ENCODE peak calls at places on chromosome 16, in ten cellular contexts. B is coronary artery; P is AG04450; T is HFFc6; G is CD4-positive, alpha-beta T cell; J is left lung; K is K562; S is thoracic aorta; C is ovary; Z is neural crest cell. E is an unnamed sample.

GRCh38 chr16:85554791-85555548 is 58.2 kb upstream of the GSE1 start:
- DNase-seq in B (peak), P (no peak), T (peak), G (peak), J (peak), K (peak), S (peak), C (peak), Z (no peak), E (peak)

GRCh38 chr16:55100100-55100499 is 169.4 kb downstream of the IRX5 start:
- DNase-seq in B (no peak), P (no peak), T (no peak), G (no peak), J (no peak), K (no peak), S (no peak), C (no peak), Z (no peak), E (no peak)

GRCh38 chr16:4021070-4021779 is 95.0 kb downstream of the ADCY9 start:
- DNase-seq in B (no peak), P (no peak), T (no peak), G (no peak), J (peak), K (no peak), S (no peak), C (no peak), Z (no peak), E (no peak)

GRCh38 chr16:17038415-17038814 is 432.3 kb downstream of the XYLT1 start:
- DNase-seq in B (no peak), P (no peak), T (no peak), G (no peak), J (no peak), K (no peak), S (no peak), C (no peak), Z (no peak), E (no peak)

GRCh38 chr16:85479972-85480726 is 133.0 kb upstream of the GSE1 start:
- DNase-seq in B (no peak), P (no peak), T (no peak), G (no peak), J (no peak), K (no peak), S (no peak), C (no peak), Z (peak), E (no peak)

GRCh38 chr16:69448470-69449193 is 24.2 kb downstream of the CYB5B start:
- DNase-seq in B (no peak), P (no peak), T (peak), G (no peak), J (no peak), K (no peak), S (no peak), C (no peak), Z (no peak), E (no peak)

GRCh38 chr16:53865492-53865863 is 161.5 kb downstream of the FTO start:
- DNase-seq in B (no peak), P (no peak), T (peak), G (no peak), J (no peak), K (peak), S (no peak), C (no peak), Z (no peak), E (no peak)

GRCh38 chr16:84062734-84063640 is 20.4 kb upstream of the SLC38A8 start:
- DNase-seq in B (peak), P (peak), T (peak), G (peak), J (peak), K (peak), S (peak), C (peak), Z (peak), E (peak)

GRCh38 chr16:90077757-90078593 is 844 bp upstream of the PRDM7 start:
- DNase-seq in B (no peak), P (no peak), T (no peak), G (peak), J (no peak), K (peak), S (no peak), C (no peak), Z (no peak), E (no peak)

GRCh38 chr16:31493506-31494125 is 10.7 kb downstream of the SLC5A2 start:
- DNase-seq in B (no peak), P (no peak), T (no peak), G (no peak), J (no peak), K (no peak), S (no peak), C (no peak), Z (no peak), E (no peak)

GRCh38 chr16:14392960-14393359 is 237.1 kb downstream of the PARN start:
- DNase-seq in B (no peak), P (no peak), T (no peak), G (no peak), J (peak), K (no peak), S (no peak), C (no peak), Z (no peak), E (no peak)

GRCh38 chr16:23999663-24000062 is 163.9 kb downstream of the PRKCB start:
- DNase-seq in B (no peak), P (no peak), T (no peak), G (no peak), J (no peak), K (no peak), S (no peak), C (no peak), Z (no peak), E (no peak)

GRCh38 chr16:50778284-50779163 is 36.6 kb downstream of the CYLD start:
- DNase-seq in B (no peak), P (no peak), T (no peak), G (no peak), J (no peak), K (no peak), S (no peak), C (no peak), Z (no peak), E (no peak)

GRCh38 chr16:65576139-65576538 is 454.3 kb upstream of the CDH11 start:
- DNase-seq in B (no peak), P (no peak), T (no peak), G (no peak), J (no peak), K (no peak), S (no peak), C (no peak), Z (no peak), E (no peak)

GRCh38 chr16:12091569-12092346 is 115.2 kb downstream of the SNX29 start:
- DNase-seq in B (no peak), P (no peak), T (no peak), G (no peak), J (no peak), K (no peak), S (no peak), C (peak), Z (no peak), E (no peak)

GRCh38 chr16:12062343-12063003 is 85.9 kb downstream of the SNX29 start:
- DNase-seq in B (peak), P (peak), T (peak), G (no peak), J (peak), K (no peak), S (peak), C (peak), Z (no peak), E (peak)

GRCh38 chr16:12093902-12094301 is 117.4 kb downstream of the SNX29 start:
- DNase-seq in B (no peak), P (no peak), T (no peak), G (no peak), J (no peak), K (no peak), S (no peak), C (no peak), Z (no peak), E (no peak)

GRCh38 chr16:85003723-85004586 is 7.4 kb downstream of the ZDHHC7 start:
- DNase-seq in B (no peak), P (no peak), T (no peak), G (no peak), J (no peak), K (no peak), S (no peak), C (no peak), Z (no peak), E (no peak)

GRCh38 chr16:14389359-14389758 is 240.7 kb downstream of the PARN start:
- DNase-seq in B (no peak), P (no peak), T (no peak), G (no peak), J (no peak), K (no peak), S (no peak), C (no peak), Z (no peak), E (no peak)

DNA sequence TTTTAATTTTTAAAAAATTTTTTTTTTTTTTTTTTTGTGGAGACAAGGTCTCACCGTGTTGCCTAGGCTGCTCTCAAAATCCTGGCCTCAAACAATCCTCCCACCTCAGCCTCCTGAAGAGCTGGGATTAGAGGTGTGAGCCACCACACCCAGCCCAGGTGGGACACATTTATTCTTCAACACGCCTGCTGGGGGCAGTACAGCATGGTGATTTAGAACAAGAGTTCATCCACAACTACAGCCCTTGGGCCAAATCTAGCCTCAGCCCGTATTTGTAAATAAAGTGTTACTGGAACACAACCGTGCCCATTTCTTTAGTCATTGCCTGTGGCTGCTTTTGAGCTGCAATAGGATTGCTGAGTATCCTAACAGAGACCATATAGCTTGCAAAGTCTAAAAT is 92.8 kb downstream of the KATNIP start:
- DNase-seq in B (no peak), P (no peak), T (peak), G (no peak), J (no peak), K (peak), S (no peak), C (no peak), Z (no peak), E (no peak)
- TF ChIP-seq CTCF in B (no peak), P (no peak), T (peak), G (no peak), J (no peak), K (peak), S (no peak), C (no peak), Z (peak), E (no peak)

GRCh38 chr16:52549011-52549692 is 2.2 kb upstream of the TOX3 start:
- DNase-seq in B (no peak), P (no peak), T (no peak), G (no peak), J (no peak), K (no peak), S (no peak), C (no peak), Z (no peak), E (no peak)
- TF ChIP-seq CTCF in B (no peak), P (peak), T (peak), G (no peak), J (no peak), K (no peak), S (no peak), C (no peak), Z (peak), E (peak)

DNA sequence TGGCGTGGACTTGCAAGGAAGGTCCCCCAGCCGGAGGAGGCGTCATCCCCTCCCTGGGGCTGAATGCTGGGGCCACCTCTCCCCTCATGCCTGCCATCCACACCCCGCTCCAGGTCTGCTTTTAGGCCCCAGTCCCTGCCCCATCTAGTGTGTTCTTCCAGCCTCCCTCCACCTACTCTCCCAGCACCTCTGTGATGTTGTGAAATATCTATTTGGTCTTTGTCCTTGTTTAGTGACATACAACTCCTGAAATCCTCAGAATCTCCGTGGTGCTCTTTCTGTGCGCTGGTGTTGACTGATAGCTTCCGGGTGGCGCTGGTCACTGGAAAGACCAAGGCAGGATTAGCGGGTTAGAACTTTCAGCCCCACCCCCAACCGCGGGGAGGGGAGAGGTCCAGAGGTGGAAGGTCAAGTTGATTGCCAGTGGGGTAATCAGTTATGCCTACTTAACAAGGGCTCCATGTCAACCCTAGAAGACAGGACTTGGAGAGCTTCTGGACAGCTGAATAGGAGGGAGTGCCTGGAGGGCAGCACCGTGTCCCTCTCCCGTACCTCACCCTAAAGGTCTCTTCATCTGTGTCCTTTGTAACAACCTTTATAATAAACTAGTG is 10.1 kb downstream of the TBC1D24 start:
- DNase-seq in B (no peak), P (no peak), T (no peak), G (no peak), J (no peak), K (peak), S (no peak), C (no peak), Z (no peak), E (no peak)
- TF ChIP-seq CTCF in B (no peak), P (no peak), T (no peak), G (no peak), J (no peak), K (no peak), S (no peak), C (no peak), Z (no peak), E (no peak)

DNA sequence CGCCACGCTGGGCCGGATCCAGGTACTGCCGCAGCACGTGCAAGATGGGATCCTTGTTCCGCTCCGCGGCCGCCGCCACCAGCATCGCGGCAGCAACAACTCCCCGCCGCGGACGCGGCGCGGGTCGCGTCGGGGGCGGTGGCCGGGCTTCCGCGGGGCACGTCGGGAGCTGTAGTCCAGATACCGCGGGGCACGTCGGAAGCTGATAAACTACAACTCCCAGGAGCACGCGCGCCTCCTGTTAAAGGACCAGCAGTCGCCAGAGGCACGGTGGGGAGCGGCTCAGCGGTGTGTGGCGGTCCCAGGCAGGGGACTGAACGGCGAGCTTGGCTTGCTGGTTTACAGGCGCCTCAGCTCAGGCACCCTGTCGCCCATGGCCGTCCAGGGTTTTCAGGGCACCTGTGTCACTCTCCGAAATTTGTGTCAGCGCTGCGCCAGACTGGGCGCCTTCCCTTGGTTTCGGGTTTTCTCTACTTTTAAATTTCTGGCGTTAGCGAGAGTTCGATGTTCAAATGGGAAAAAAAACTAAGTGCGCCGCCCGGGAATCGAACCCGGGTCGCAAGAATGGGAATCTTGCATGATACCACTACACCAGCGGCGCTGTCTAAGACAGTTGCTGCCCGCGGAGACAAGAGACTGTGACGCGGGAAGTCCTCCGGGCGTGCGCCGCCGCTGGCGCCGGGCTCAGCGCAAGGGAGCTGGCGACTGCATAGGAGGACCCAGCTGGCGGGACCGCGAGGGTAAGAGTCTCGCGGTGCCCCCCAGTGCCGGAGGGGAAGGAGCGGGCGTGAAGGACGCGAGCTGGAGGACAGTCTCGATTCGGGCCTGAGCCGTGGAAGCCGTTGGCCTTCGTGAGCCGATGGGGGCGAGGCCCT is at the start of gene METTL26:
- DNase-seq in B (peak), P (peak), T (peak), G (peak), J (peak), K (peak), S (peak), C (peak), Z (peak), E (peak)
- TF ChIP-seq CTCF in B (no peak), P (no peak), T (peak), G (no peak), J (no peak), K (peak), S (no peak), C (no peak), Z (no peak), E (no peak)

GRCh38 chr16:48865511-48865910 is 255.5 kb upstream of the N4BP1 start:
- DNase-seq in B (no peak), P (no peak), T (no peak), G (no peak), J (no peak), K (no peak), S (no peak), C (no peak), Z (no peak), E (no peak)

GRCh38 chr16:48862087-48862532 is 252.1 kb upstream of the N4BP1 start:
- DNase-seq in B (no peak), P (peak), T (peak), G (no peak), J (no peak), K (peak), S (no peak), C (no peak), Z (no peak), E (no peak)

GRCh38 chr16:48860341-48860740 is 250.4 kb upstream of the N4BP1 start:
- DNase-seq in B (no peak), P (no peak), T (no peak), G (no peak), J (no peak), K (no peak), S (no peak), C (no peak), Z (no peak), E (no peak)

DNA sequence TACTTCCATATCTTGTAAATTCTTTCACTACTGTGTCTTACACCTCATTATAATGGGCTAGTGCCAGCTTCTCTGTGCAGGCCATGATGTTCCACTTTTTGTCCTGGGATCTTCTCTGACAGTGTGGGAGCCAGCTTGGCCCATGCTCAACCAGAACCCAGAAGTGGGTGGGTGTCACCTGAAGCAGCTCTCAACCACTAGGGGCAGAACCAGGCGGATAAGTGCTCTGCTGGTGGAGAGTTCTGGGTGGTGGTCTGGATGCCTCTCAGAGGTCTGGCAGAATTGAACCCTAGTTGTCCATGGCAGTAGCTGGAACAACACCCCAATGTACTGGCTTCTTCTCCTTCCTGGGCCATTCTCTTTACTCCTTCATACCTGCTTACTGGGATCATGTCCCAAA is 254.1 kb upstream of the N4BP1 start:
- DNase-seq in B (no peak), P (no peak), T (no peak), G (no peak), J (no peak), K (no peak), S (no peak), C (no peak), Z (no peak), E (no peak)
- TF ChIP-seq CTCF in B (no peak), P (no peak), T (no peak), G (no peak), J (no peak), K (no peak), S (no peak), C (no peak), Z (no peak), E (no peak)